ENCODE peak calls at places on chromosomes 4 and X, in eight cellular contexts. One of them, this sample, is unnamed.

GRCh38 chr4:104416725-104417363 is 77.8 kb downstream of the CXXC4 start:
- DNase-seq in gastrocnemius medialis: no peak
- DNase-seq in B cell: no peak
- DNase-seq in stomach: no peak
- DNase-seq in ovary: no peak
- DNase-seq in NCI-H2227 treated with DMSO at 0.1 percent for 48 hours: no peak
- DNase-seq in naive thymus-derived CD8-positive, alpha-beta T cell: no peak
- DNase-seq in body of pancreas: peak
- DNase-seq in this sample: no peak

GRCh38 chrX:10509397-10509796 is 111.0 kb downstream of the MID1 start:
- DNase-seq in NCI-H2227 treated with DMSO at 0.1 percent for 48 hours: no peak
- DNase-seq in body of pancreas: no peak
- DNase-seq in B cell: no peak
- DNase-seq in naive thymus-derived CD8-positive, alpha-beta T cell: no peak
- DNase-seq in stomach: no peak
- DNase-seq in ovary: no peak
- DNase-seq in gastrocnemius medialis: no peak
- DNase-seq in this sample: no peak

GRCh38 chr4:72876946-72877345 is 192.6 kb downstream of the COX18 start:
- DNase-seq in B cell: no peak
- DNase-seq in gastrocnemius medialis: no peak
- DNase-seq in stomach: no peak
- DNase-seq in ovary: no peak
- DNase-seq in body of pancreas: no peak
- DNase-seq in NCI-H2227 treated with DMSO at 0.1 percent for 48 hours: no peak
- DNase-seq in naive thymus-derived CD8-positive, alpha-beta T cell: no peak
- DNase-seq in this sample: no peak

GRCh38 chr4:175419120-175419774 is 392.8 kb downstream of the GPM6A start:
- DNase-seq in stomach: no peak
- DNase-seq in ovary: no peak
- DNase-seq in B cell: no peak
- DNase-seq in gastrocnemius medialis: no peak
- DNase-seq in body of pancreas: no peak
- DNase-seq in NCI-H2227 treated with DMSO at 0.1 percent for 48 hours: no peak
- DNase-seq in naive thymus-derived CD8-positive, alpha-beta T cell: no peak
- DNase-seq in this sample: no peak

GRCh38 chr4:8385611-8386010 is 54.9 kb downstream of the ACOX3 start:
- DNase-seq in body of pancreas: no peak
- DNase-seq in stomach: no peak
- DNase-seq in B cell: no peak
- DNase-seq in naive thymus-derived CD8-positive, alpha-beta T cell: no peak
- DNase-seq in ovary: no peak
- DNase-seq in NCI-H2227 treated with DMSO at 0.1 percent for 48 hours: no peak
- DNase-seq in gastrocnemius medialis: no peak
- DNase-seq in this sample: no peak

GRCh38 chrX:10173331-10173900 is 16.6 kb downstream of the CLCN4 start:
- DNase-seq in stomach: peak
- DNase-seq in NCI-H2227 treated with DMSO at 0.1 percent for 48 hours: no peak
- DNase-seq in body of pancreas: peak
- DNase-seq in naive thymus-derived CD8-positive, alpha-beta T cell: no peak
- DNase-seq in ovary: peak
- DNase-seq in gastrocnemius medialis: peak
- DNase-seq in B cell: no peak
- DNase-seq in this sample: no peak

GRCh38 chr4:15779336-15779735 is 1.2 kb downstream of the CD38 start:
- DNase-seq in NCI-H2227 treated with DMSO at 0.1 percent for 48 hours: no peak
- DNase-seq in gastrocnemius medialis: peak
- DNase-seq in ovary: peak
- DNase-seq in B cell: no peak
- DNase-seq in body of pancreas: peak
- DNase-seq in naive thymus-derived CD8-positive, alpha-beta T cell: no peak
- DNase-seq in stomach: no peak
- DNase-seq in this sample: no peak

GRCh38 chr4:8643986-8644385 is 51.4 kb downstream of the CPZ start:
- DNase-seq in gastrocnemius medialis: no peak
- DNase-seq in body of pancreas: no peak
- DNase-seq in NCI-H2227 treated with DMSO at 0.1 percent for 48 hours: no peak
- DNase-seq in stomach: peak
- DNase-seq in B cell: no peak
- DNase-seq in naive thymus-derived CD8-positive, alpha-beta T cell: no peak
- DNase-seq in ovary: peak
- DNase-seq in this sample: no peak

GRCh38 chr4:137443031-137443800 is 89.1 kb downstream of the PCDH18 start:
- DNase-seq in body of pancreas: no peak
- DNase-seq in stomach: no peak
- DNase-seq in NCI-H2227 treated with DMSO at 0.1 percent for 48 hours: no peak
- DNase-seq in B cell: no peak
- DNase-seq in naive thymus-derived CD8-positive, alpha-beta T cell: no peak
- DNase-seq in gastrocnemius medialis: no peak
- DNase-seq in ovary: no peak
- DNase-seq in this sample: no peak

GRCh38 chrX:48971325-48972213 is at the start of gene KCND1:
- DNase-seq in body of pancreas: peak
- DNase-seq in naive thymus-derived CD8-positive, alpha-beta T cell: no peak
- DNase-seq in stomach: peak
- DNase-seq in gastrocnemius medialis: peak
- DNase-seq in NCI-H2227 treated with DMSO at 0.1 percent for 48 hours: peak
- DNase-seq in B cell: no peak
- DNase-seq in ovary: peak
- DNase-seq in this sample: peak

GRCh38 chr4:140100771-140101170 is 53.2 kb downstream of the MAML3 start:
- DNase-seq in stomach: no peak
- DNase-seq in ovary: no peak
- DNase-seq in gastrocnemius medialis: no peak
- DNase-seq in B cell: no peak
- DNase-seq in naive thymus-derived CD8-positive, alpha-beta T cell: no peak
- DNase-seq in NCI-H2227 treated with DMSO at 0.1 percent for 48 hours: no peak
- DNase-seq in body of pancreas: no peak
- DNase-seq in this sample: no peak

GRCh38 chr4:79922011-79922410 is 151.0 kb downstream of the ANTXR2 start:
- DNase-seq in NCI-H2227 treated with DMSO at 0.1 percent for 48 hours: no peak
- DNase-seq in stomach: no peak
- DNase-seq in body of pancreas: no peak
- DNase-seq in ovary: no peak
- DNase-seq in naive thymus-derived CD8-positive, alpha-beta T cell: no peak
- DNase-seq in gastrocnemius medialis: no peak
- DNase-seq in B cell: no peak
- DNase-seq in this sample: no peak

GRCh38 chr4:54566608-54567007 is 91.1 kb upstream of the KIT start:
- DNase-seq in gastrocnemius medialis: no peak
- DNase-seq in stomach: no peak
- DNase-seq in B cell: no peak
- DNase-seq in naive thymus-derived CD8-positive, alpha-beta T cell: no peak
- DNase-seq in ovary: no peak
- DNase-seq in body of pancreas: no peak
- DNase-seq in NCI-H2227 treated with DMSO at 0.1 percent for 48 hours: no peak
- DNase-seq in this sample: peak

GRCh38 chrX:133587071-133587470 is 171.8 kb upstream of the GPC4 start:
- DNase-seq in B cell: no peak
- DNase-seq in ovary: no peak
- DNase-seq in NCI-H2227 treated with DMSO at 0.1 percent for 48 hours: no peak
- DNase-seq in gastrocnemius medialis: no peak
- DNase-seq in stomach: no peak
- DNase-seq in naive thymus-derived CD8-positive, alpha-beta T cell: no peak
- DNase-seq in body of pancreas: no peak
- DNase-seq in this sample: no peak

GRCh38 chr4:54879576-54879975 is 221.8 kb downstream of the KIT start:
- DNase-seq in naive thymus-derived CD8-positive, alpha-beta T cell: no peak
- DNase-seq in ovary: no peak
- DNase-seq in B cell: no peak
- DNase-seq in stomach: no peak
- DNase-seq in NCI-H2227 treated with DMSO at 0.1 percent for 48 hours: no peak
- DNase-seq in body of pancreas: no peak
- DNase-seq in gastrocnemius medialis: no peak
- DNase-seq in this sample: no peak

GRCh38 chrX:147565239-147565638 is 346.5 kb upstream of the FMR1 start:
- DNase-seq in naive thymus-derived CD8-positive, alpha-beta T cell: no peak
- DNase-seq in NCI-H2227 treated with DMSO at 0.1 percent for 48 hours: no peak
- DNase-seq in gastrocnemius medialis: no peak
- DNase-seq in ovary: no peak
- DNase-seq in B cell: no peak
- DNase-seq in stomach: no peak
- DNase-seq in body of pancreas: no peak
- DNase-seq in this sample: no peak

GRCh38 chr4:36056128-36056527 is 188.2 kb downstream of the ARAP2 start:
- DNase-seq in ovary: no peak
- DNase-seq in B cell: no peak
- DNase-seq in body of pancreas: no peak
- DNase-seq in gastrocnemius medialis: no peak
- DNase-seq in naive thymus-derived CD8-positive, alpha-beta T cell: no peak
- DNase-seq in stomach: no peak
- DNase-seq in NCI-H2227 treated with DMSO at 0.1 percent for 48 hours: no peak
- DNase-seq in this sample: no peak

GRCh38 chrX:31603411-31604120 is 531.7 kb upstream of the FTHL17 start:
- DNase-seq in gastrocnemius medialis: no peak
- DNase-seq in ovary: no peak
- DNase-seq in B cell: no peak
- DNase-seq in naive thymus-derived CD8-positive, alpha-beta T cell: no peak
- DNase-seq in NCI-H2227 treated with DMSO at 0.1 percent for 48 hours: no peak
- DNase-seq in stomach: no peak
- DNase-seq in body of pancreas: no peak
- DNase-seq in this sample: no peak

GRCh38 chr4:114464873-114465272 is 133.7 kb upstream of the UGT8 start:
- DNase-seq in body of pancreas: no peak
- DNase-seq in gastrocnemius medialis: no peak
- DNase-seq in naive thymus-derived CD8-positive, alpha-beta T cell: no peak
- DNase-seq in ovary: no peak
- DNase-seq in stomach: no peak
- DNase-seq in B cell: no peak
- DNase-seq in NCI-H2227 treated with DMSO at 0.1 percent for 48 hours: no peak
- DNase-seq in this sample: no peak

GRCh38 chr4:159069922-159070321 is 33.0 kb upstream of the RAPGEF2 start:
- DNase-seq in stomach: no peak
- DNase-seq in naive thymus-derived CD8-positive, alpha-beta T cell: no peak
- DNase-seq in body of pancreas: no peak
- DNase-seq in gastrocnemius medialis: no peak
- DNase-seq in ovary: no peak
- DNase-seq in B cell: no peak
- DNase-seq in NCI-H2227 treated with DMSO at 0.1 percent for 48 hours: no peak
- DNase-seq in this sample: no peak

This sample was measured in WERI-Rb-1.